ENCODE peak calls at places on chromosomes 3 and 15, in four cellular contexts. One of them, this sample, is unnamed.

GRCh38 chr3:50525987-50526386 is 22.6 kb upstream of the CACNA2D2 start:
- DNase-seq in GOT3: no peak
- DNase-seq in KG1: peak
- DNase-seq in spleen: no peak
- DNase-seq in this sample: no peak

GRCh38 chr3:148631124-148631903 is 66.4 kb upstream of the AGTR1 start:
- DNase-seq in GOT3: no peak
- DNase-seq in KG1: no peak
- DNase-seq in spleen: no peak
- DNase-seq in this sample: no peak

GRCh38 chr3:114179575-114179974 is 723 bp upstream of the DRD3 start:
- DNase-seq in GOT3: no peak
- DNase-seq in KG1: no peak
- DNase-seq in spleen: no peak
- DNase-seq in this sample: no peak

GRCh38 chr3:187025254-187025655 is 94.9 kb downstream of the ST6GAL1 start:
- DNase-seq in GOT3: no peak
- DNase-seq in KG1: no peak
- DNase-seq in spleen: no peak
- DNase-seq in this sample: no peak

GRCh38 chr3:150544040-150544439 is 2.3 kb downstream of the SERP1 start:
- DNase-seq in GOT3: no peak
- DNase-seq in KG1: no peak
- DNase-seq in spleen: no peak
- DNase-seq in this sample: no peak

GRCh38 chr3:129378949-129379348 is 49.5 kb downstream of the EFCAB12 start:
- DNase-seq in GOT3: no peak
- DNase-seq in KG1: no peak
- DNase-seq in spleen: no peak
- DNase-seq in this sample: peak

GRCh38 chr3:4693620-4694019 is 200.5 kb downstream of the ITPR1 start:
- DNase-seq in GOT3: no peak
- DNase-seq in KG1: no peak
- DNase-seq in spleen: no peak
- DNase-seq in this sample: no peak

GRCh38 chr3:127718244-127718915 is 45.6 kb downstream of the ABTB1 start:
- DNase-seq in GOT3: no peak
- DNase-seq in KG1: no peak
- DNase-seq in spleen: no peak
- DNase-seq in this sample: no peak

GRCh38 chr15:75095594-75095993 is 72.2 kb downstream of the PPCDC start:
- DNase-seq in GOT3: no peak
- DNase-seq in KG1: no peak
- DNase-seq in spleen: no peak
- DNase-seq in this sample: no peak

GRCh38 chr15:50906954-50907865 is 1.3 kb upstream of the AP4E1 start:
- DNase-seq in GOT3: no peak
- DNase-seq in KG1: peak
- DNase-seq in spleen: peak
- DNase-seq in this sample: no peak

GRCh38 chr15:44066211-44066827 is 128.8 kb downstream of the FRMD5 start:
- DNase-seq in GOT3: no peak
- DNase-seq in KG1: peak
- DNase-seq in spleen: no peak
- DNase-seq in this sample: no peak

GRCh38 chr3:109131276-109131675 is 5.2 kb upstream of the C3orf85 start:
- DNase-seq in GOT3: no peak
- DNase-seq in KG1: no peak
- DNase-seq in spleen: no peak
- DNase-seq in this sample: no peak

GRCh38 chr3:196163687-196164493 is 47.3 kb downstream of the ZDHHC19 start:
- DNase-seq in GOT3: no peak
- DNase-seq in KG1: no peak
- DNase-seq in spleen: peak
- DNase-seq in this sample: peak

GRCh38 chr3:16828815-16829214 is 55.9 kb upstream of the PLCL2 start:
- DNase-seq in GOT3: no peak
- DNase-seq in KG1: no peak
- DNase-seq in spleen: no peak
- DNase-seq in this sample: no peak

GRCh38 chr3:98589331-98589870 is 4.0 kb downstream of the CPOX start:
- DNase-seq in GOT3: no peak
- DNase-seq in KG1: no peak
- DNase-seq in spleen: no peak
- DNase-seq in this sample: no peak

GRCh38 chr15:34964277-34964676 is 5.3 kb downstream of the AQR start:
- DNase-seq in GOT3: no peak
- DNase-seq in KG1: no peak
- DNase-seq in spleen: no peak
- DNase-seq in this sample: no peak

GRCh38 chr15:77630064-77630463 is 2.6 kb downstream of the LINGO1 start:
- DNase-seq in GOT3: no peak
- DNase-seq in KG1: no peak
- DNase-seq in spleen: no peak
- DNase-seq in this sample: no peak

GRCh38 chr3:135970500-135971116 is 5.1 kb downstream of the PPP2R3A start:
- DNase-seq in GOT3: no peak
- DNase-seq in KG1: no peak
- DNase-seq in spleen: no peak
- DNase-seq in this sample: no peak

GRCh38 chr15:90141646-90142045 is 39.4 kb upstream of the IDH2 start:
- DNase-seq in GOT3: no peak
- DNase-seq in KG1: no peak
- DNase-seq in spleen: no peak
- DNase-seq in this sample: no peak

GRCh38 chr3:158737410-158737809 is 5.2 kb upstream of the RARRES1 start:
- DNase-seq in GOT3: no peak
- DNase-seq in KG1: no peak
- DNase-seq in spleen: no peak
- DNase-seq in this sample: no peak

GRCh38 chr3:15174953-15175352 is 31.1 kb upstream of the CAPN7 start:
- DNase-seq in GOT3: no peak
- DNase-seq in KG1: no peak
- DNase-seq in spleen: no peak
- DNase-seq in this sample: no peak

This sample was measured in GF-D8.